ENCODE peak calls at places on chromosome 21, in ten cellular contexts. U, N, S, E, I, R, P, Z, Y and Q are unnamed samples.

GRCh38 chr21:35172231-35172630 is 123.1 kb upstream of the RUNX1 start:
- DNase-seq in U (no peak), N (no peak), S (no peak), E (no peak), I (no peak), R (no peak), P (no peak), Z (no peak), Y (no peak), Q (no peak)

GRCh38 chr21:14862794-14863720 is 201.7 kb downstream of the NRIP1 start:
- DNase-seq in U (no peak), N (no peak), S (no peak), E (no peak), I (no peak), R (no peak), P (no peak), Z (no peak), Y (no peak), Q (no peak)

GRCh38 chr21:35648512-35648911 is 411.8 kb downstream of the SETD4 start:
- DNase-seq in U (peak; percentile 35), N (no peak), S (no peak), E (no peak), I (no peak), R (no peak), P (no peak), Z (no peak), Y (no peak), Q (no peak)

GRCh38 chr21:34037446-34037845 is 35.9 kb upstream of the MRPS6 start:
- DNase-seq in U (no peak), N (no peak), S (no peak), E (no peak), I (peak; percentile 92), R (peak; percentile 46), P (no peak), Z (no peak), Y (no peak), Q (no peak)

GRCh38 chr21:14520535-14520934 is 25.6 kb downstream of the SAMSN1 start:
- DNase-seq in U (no peak), N (no peak), S (no peak), E (no peak), I (no peak), R (no peak), P (no peak), Z (peak; percentile 64), Y (no peak), Q (no peak)

GRCh38 chr21:31408306-31409088 is 64.4 kb upstream of the TIAM1 start:
- DNase-seq in U (no peak), N (no peak), S (no peak), E (no peak), I (no peak), R (no peak), P (no peak), Z (no peak), Y (no peak), Q (no peak)

GRCh38 chr21:22881131-22881530 is 1882.9 kb downstream of the NCAM2 start:
- DNase-seq in U (no peak), N (no peak), S (no peak), E (no peak), I (no peak), R (no peak), P (no peak), Z (no peak), Y (no peak), Q (no peak)

GRCh38 chr21:14737278-14737677 is 191.2 kb upstream of the SAMSN1 start:
- DNase-seq in U (no peak), N (no peak), S (no peak), E (no peak), I (no peak), R (no peak), P (no peak), Z (no peak), Y (no peak), Q (no peak)

GRCh38 chr21:35506352-35506751 is 457.2 kb upstream of the RUNX1 start:
- DNase-seq in U (no peak), N (no peak), S (no peak), E (no peak), I (peak; percentile 85), R (no peak), P (no peak), Z (no peak), Y (no peak), Q (no peak)

GRCh38 chr21:32819702-32820101 is 48.1 kb upstream of the PAXBP1 start:
- DNase-seq in U (no peak), N (no peak), S (peak; percentile 61), E (peak; percentile 74), I (peak; percentile 85), R (peak; percentile 54), P (no peak), Z (no peak), Y (no peak), Q (no peak)

GRCh38 chr21:35088235-35088865 is 39.2 kb upstream of the RUNX1 start:
- DNase-seq in U (no peak), N (no peak), S (no peak), E (no peak), I (peak; percentile 67), R (no peak), P (no peak), Z (no peak), Y (no peak), Q (no peak)

GRCh38 chr21:32888971-32889370 is 117.4 kb upstream of the PAXBP1 start:
- DNase-seq in U (no peak), N (no peak), S (no peak), E (no peak), I (peak; percentile 34), R (no peak), P (no peak), Z (no peak), Y (no peak), Q (no peak)

GRCh38 chr21:35677298-35677841 is 383.0 kb downstream of the SETD4 start:
- DNase-seq in U (no peak), N (no peak), S (no peak), E (no peak), I (no peak), R (no peak), P (no peak), Z (no peak), Y (no peak), Q (no peak)

GRCh38 chr21:39108291-39109162 is 74.7 kb downstream of the PSMG1 start:
- DNase-seq in U (no peak), N (no peak), S (peak; percentile 48), E (no peak), I (no peak), R (no peak), P (no peak), Z (no peak), Y (no peak), Q (no peak)

DNA sequence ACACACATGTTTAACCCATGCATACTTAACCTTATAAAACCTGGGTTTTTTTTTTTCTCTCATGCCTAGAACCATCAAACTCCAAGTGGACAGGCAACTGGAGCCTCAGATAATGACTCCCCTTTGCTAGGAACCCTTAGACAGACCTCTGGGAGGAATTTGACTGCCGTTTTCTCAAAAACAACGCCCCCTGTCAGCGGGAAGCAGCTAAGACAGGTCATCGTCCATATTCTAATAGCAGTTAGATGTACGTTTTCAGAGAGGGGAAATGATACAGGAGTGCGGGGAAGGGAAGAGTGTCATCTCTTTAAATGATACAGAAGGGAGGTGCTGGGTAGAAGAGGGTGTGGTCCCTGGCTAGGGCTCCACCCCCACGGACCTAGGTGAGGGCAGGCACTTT is 34.7 kb downstream of the LRRC3 start:
- DNase-seq in U (no peak), N (no peak), S (no peak), E (no peak), I (no peak), R (no peak), P (no peak), Z (no peak), Y (no peak), Q (no peak)
- TF ChIP-seq CTCF in U (no peak), N (no peak), S (no peak), E (no peak), I (no peak), R (no peak), P (no peak), Z (no peak), Y (no peak), Q (no peak)

DNA sequence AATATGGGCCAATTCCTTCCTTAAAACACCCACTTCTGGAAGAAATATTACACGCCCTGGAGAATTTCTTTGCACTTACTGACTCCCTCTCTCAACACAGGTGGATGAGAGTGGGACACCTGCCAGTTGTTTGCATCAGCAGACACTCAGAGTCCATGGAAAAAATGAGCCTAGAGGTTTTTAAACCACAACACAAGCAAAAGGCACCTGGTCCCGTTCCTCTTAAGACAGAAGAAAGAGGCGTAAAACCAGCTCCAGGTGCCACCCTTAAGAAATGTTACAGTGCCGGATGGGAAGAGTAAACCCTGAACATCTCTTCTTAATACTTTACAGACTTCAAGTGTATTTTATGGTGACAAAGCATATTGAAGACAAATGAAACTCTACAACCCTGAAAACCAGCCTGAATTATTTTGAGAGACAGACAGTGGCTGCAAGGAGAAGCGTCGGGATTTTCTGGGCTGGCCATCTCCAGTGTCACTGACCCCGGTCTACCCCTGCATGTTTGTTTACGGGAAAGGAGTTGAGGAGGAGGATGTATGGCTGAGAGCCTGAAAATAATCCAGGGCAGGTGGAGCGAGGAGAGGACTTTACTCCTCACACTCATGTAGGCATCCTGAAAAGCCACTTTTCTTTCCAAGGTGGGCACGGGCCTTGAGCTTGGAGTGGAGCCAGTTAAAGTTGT is 7.8 kb upstream of the RIPK4 start:
- DNase-seq in U (no peak), N (no peak), S (no peak), E (no peak), I (no peak), R (no peak), P (no peak), Z (no peak), Y (no peak), Q (no peak)
- TF ChIP-seq CTCF in U (no peak), N (no peak), S (no peak), E (no peak), I (no peak), R (no peak), P (no peak), Z (no peak), Y (no peak), Q (no peak)

GRCh38 chr21:41043008-41043407 is 125.0 kb upstream of the BACE2 start:
- DNase-seq in U (no peak), N (no peak), S (no peak), E (no peak), I (no peak), R (no peak), P (no peak), Z (no peak), Y (no peak), Q (no peak)
- TF ChIP-seq CTCF in U (no peak), N (peak; percentile 13), S (no peak), E (no peak), I (no peak), R (no peak), P (no peak), Z (no peak), Y (no peak), Q (no peak)

DNA sequence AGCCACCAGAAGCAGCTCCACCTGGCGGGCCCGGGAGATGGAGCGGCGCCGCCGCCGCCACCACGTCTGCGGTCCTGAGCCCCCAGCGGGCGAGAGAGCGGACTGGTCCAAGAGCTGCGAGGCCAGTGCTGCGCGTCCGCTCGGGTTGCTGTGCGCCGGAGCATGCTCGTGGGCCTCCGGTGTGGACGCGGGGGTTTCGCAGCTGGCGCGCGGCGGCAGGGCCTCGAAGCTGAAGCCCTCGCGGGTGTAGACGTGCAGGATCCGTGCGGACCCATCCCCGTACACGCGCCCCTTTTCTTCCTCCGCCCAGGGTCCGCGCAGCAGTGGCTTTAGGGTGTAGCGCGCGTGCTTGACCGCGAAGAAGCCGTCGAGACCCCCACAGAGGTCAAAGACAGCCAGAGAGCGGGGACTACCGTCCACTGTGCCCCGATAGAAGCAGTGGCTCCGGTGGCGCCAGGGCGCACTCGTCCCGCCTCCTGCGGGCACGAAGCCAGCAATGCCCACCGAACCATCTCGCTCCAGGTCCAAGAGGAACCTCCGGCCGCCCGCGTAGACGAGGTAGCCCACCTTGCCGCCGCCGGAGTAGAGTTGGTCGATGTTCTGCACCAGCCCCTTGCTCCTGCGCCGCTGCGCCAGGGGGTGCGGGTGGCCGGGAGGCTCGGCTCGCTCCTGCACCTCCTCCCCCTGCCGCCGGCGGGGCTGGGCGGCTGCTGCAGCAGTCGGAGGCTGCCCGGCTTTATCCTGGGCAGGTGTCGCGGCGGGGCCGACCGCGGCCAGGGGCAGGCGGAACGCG is 1.1 kb downstream of the ADAMTS5 start:
- DNase-seq in U (peak; percentile 83), N (peak; percentile 55), S (peak; percentile 79), E (no peak), I (peak; percentile 16), R (no peak), P (no peak), Z (no peak), Y (peak; percentile 51), Q (no peak)
- TF ChIP-seq CTCF in U (no peak), N (peak; percentile 58), S (peak; percentile 40), E (peak; percentile 53), I (peak; percentile 35), R (peak; percentile 27), P (no peak), Z (no peak), Y (no peak), Q (no peak)